ENCODE peak calls at places on chromosomes 12 and 14, in six cellular contexts. C is stimulated activated CD4-positive, alpha-beta T cell treated with anti-CD3 and anti-CD28 coated beads, Interleukin-1b, Interleukin-23, amount 100 ng/mL, for 4 hours; S is stimulated activated CD8-positive, alpha-beta memory T cell treated with anti-CD3 and anti-CD28 coated beads, Interleukin-7, amount 100 ng/mL, for 4 hours; N is C1 segment of cervical spinal cord; P is ELF-1; T is AG10803. F is an unnamed sample.

GRCh38 chr14:56846970-56847928 is 37.0 kb upstream of the OTX2 start:
- DNase-seq in C (no peak), S (no peak), N (no peak), P (peak), T (no peak), F (no peak)

GRCh38 chr12:10557766-10558165 is 52.1 kb downstream of the EIF2S3B start:
- DNase-seq in C (no peak), S (no peak), N (no peak), P (no peak), T (no peak), F (no peak)

GRCh38 chr12:60977966-60978365 is 1282.2 kb upstream of the USP15 start:
- DNase-seq in C (no peak), S (no peak), N (no peak), P (peak), T (no peak), F (no peak)

GRCh38 chr12:108833757-108834472 is 23.5 kb downstream of the SSH1 start:
- DNase-seq in C (no peak), S (no peak), N (peak), P (no peak), T (peak), F (no peak)

GRCh38 chr12:62983594-62983993 is 48.6 kb upstream of the PPM1H start:
- DNase-seq in C (no peak), S (no peak), N (no peak), P (peak), T (no peak), F (no peak)

GRCh38 chr12:91836264-91836663 is 309.4 kb downstream of the BTG1 start:
- DNase-seq in C (no peak), S (no peak), N (no peak), P (no peak), T (no peak), F (no peak)

GRCh38 chr14:77059276-77059934 is 30.9 kb upstream of the IRF2BPL start:
- DNase-seq in C (no peak), S (no peak), N (peak), P (peak), T (peak), F (no peak)

GRCh38 chr14:100261621-100262020 is 22.7 kb downstream of the YY1 start:
- DNase-seq in C (no peak), S (no peak), N (no peak), P (no peak), T (no peak), F (no peak)

F was measured in SIG-M5.